ENCODE peak calls at places on chromosomes 5 and 9, in six cellular contexts. J is GM12891, Z is HL-60, R is upper lobe of left lung, F is GM12878, E is HCT116. G is an unnamed sample.

GRCh38 chr5:139911425-139912120 is 116.0 kb downstream of the PSD2 start:
- DNase-seq in F (no peak), R (no peak), Z (no peak), E (no peak), J (no peak), G (peak)

GRCh38 chr5:167489202-167489601 is 802.2 kb upstream of the WWC1 start:
- DNase-seq in R (no peak), Z (no peak), E (no peak), F (no peak), J (no peak), G (no peak)

GRCh38 chr5:146051678-146052077 is 53.7 kb downstream of the PLAC8L1 start:
- DNase-seq in E (no peak), Z (no peak), F (no peak), R (no peak), J (no peak), G (no peak)

GRCh38 chr9:93576296-93577044 is at the start of gene PHF2:
- DNase-seq in R (peak), Z (no peak), F (no peak), E (no peak), J (peak), G (no peak)

GRCh38 chr9:130366888-130367550 is 77.7 kb upstream of the ASS1 start:
- DNase-seq in E (no peak), Z (no peak), F (no peak), R (no peak), J (no peak), G (no peak)

GRCh38 chr9:93675336-93676150 is 99.2 kb downstream of the PHF2 start:
- DNase-seq in F (no peak), R (no peak), J (no peak), E (no peak), Z (no peak), G (no peak)

GRCh38 chr9:107969727-107970126 is 480.2 kb upstream of the KLF4 start:
- DNase-seq in J (no peak), R (no peak), F (no peak), E (no peak), Z (no peak), G (no peak)

GRCh38 chr9:112120471-112120925 is 54.6 kb downstream of the SUSD1 start:
- DNase-seq in R (no peak), F (no peak), E (no peak), Z (no peak), J (no peak), G (no peak)

GRCh38 chr9:36720043-36720442 is 147.3 kb downstream of the MELK start:
- DNase-seq in Z (no peak), E (no peak), R (no peak), F (no peak), J (no peak), G (no peak)

GRCh38 chr9:107190031-107190935 is 92.8 kb upstream of the RAD23B start:
- DNase-seq in J (no peak), Z (no peak), E (no peak), F (no peak), R (no peak), G (no peak)

GRCh38 chr5:142722896-142723295 is 37.0 kb upstream of the FGF1 start:
- DNase-seq in J (no peak), R (no peak), Z (no peak), F (no peak), E (no peak), G (no peak)

GRCh38 chr5:176619203-176619568 is 9.2 kb upstream of the GPRIN1 start:
- DNase-seq in R (peak), E (peak), F (no peak), Z (no peak), J (peak), G (no peak)

GRCh38 chr5:107526263-107526937 is 144.3 kb downstream of the EFNA5 start:
- DNase-seq in J (no peak), Z (no peak), F (no peak), R (no peak), E (no peak), G (no peak)

GRCh38 chr9:108850293-108850897 is 5.4 kb downstream of the ACTL7B start:
- DNase-seq in J (no peak), Z (no peak), R (no peak), F (no peak), E (peak), G (no peak)

GRCh38 chr5:80134879-80135278 is 99.7 kb downstream of the THBS4 start:
- DNase-seq in J (no peak), R (no peak), E (no peak), F (no peak), Z (no peak), G (no peak)

GRCh38 chr5:146883496-146883895 is 4.9 kb upstream of the PPP2R2B start:
- DNase-seq in E (no peak), Z (no peak), R (no peak), J (no peak), F (no peak), G (no peak)

GRCh38 chr5:74634611-74635286 is 5.8 kb downstream of the ENC1 start:
- DNase-seq in F (no peak), J (no peak), Z (no peak), R (no peak), E (no peak), G (no peak)

GRCh38 chr5:74638776-74639537 is 1.6 kb downstream of the ENC1 start:
- DNase-seq in F (peak), E (no peak), J (no peak), Z (no peak), R (no peak), G (no peak)

GRCh38 chr5:74633710-74634109 is 6.8 kb downstream of the ENC1 start:
- DNase-seq in F (no peak), J (no peak), R (no peak), E (no peak), Z (no peak), G (no peak)

GRCh38 chr5:74636149-74636548 is 4.4 kb downstream of the ENC1 start:
- DNase-seq in F (no peak), E (no peak), R (no peak), J (no peak), Z (no peak), G (no peak)

DNA sequence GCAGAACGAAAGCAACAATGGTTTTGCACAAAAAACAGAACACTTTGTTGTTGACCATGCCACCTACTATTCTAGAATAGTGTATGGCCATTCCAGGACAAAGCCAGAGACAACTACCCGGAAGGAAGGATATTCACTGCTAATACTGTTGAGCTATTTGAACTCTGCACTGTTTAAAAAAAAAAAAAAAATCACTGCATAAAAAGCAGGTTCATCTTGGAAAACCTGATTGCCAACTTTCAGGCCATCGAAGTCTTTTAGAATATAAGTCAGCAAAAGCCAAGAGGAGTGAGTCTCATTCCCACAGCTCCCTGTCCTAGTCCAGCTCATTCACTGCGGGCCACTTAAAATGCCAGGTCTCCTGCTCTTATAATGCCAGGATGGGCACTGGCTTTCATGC is 4.0 kb downstream of the ENC1 start:
- DNase-seq in E (no peak), J (no peak), Z (no peak), R (no peak), F (no peak), G (no peak)
- TF ChIP-seq POLR2AphosphoS5 in E (no peak), J (no peak), Z (no peak), R (no peak), F (no peak), G (no peak)

GRCh38 chr5:179779826-179780225 is 14.0 kb upstream of the LTC4S start:
- DNase-seq in Z (no peak), E (no peak), J (no peak), F (no peak), R (no peak), G (no peak)

GRCh38 chr5:179778591-179778990 is 15.2 kb upstream of the LTC4S start:
- DNase-seq in R (no peak), Z (no peak), J (no peak), E (no peak), F (no peak), G (no peak)

GRCh38 chr5:179777456-179777855 is 16.3 kb upstream of the LTC4S start:
- DNase-seq in J (no peak), R (no peak), E (no peak), Z (no peak), F (no peak), G (no peak)

GRCh38 chr5:179776413-179776938 is 17.3 kb upstream of the LTC4S start:
- DNase-seq in R (no peak), Z (no peak), F (no peak), J (no peak), E (no peak), G (no peak)

GRCh38 chr5:179777909-179778308 is 15.9 kb upstream of the LTC4S start:
- DNase-seq in Z (peak), R (no peak), J (no peak), E (no peak), F (no peak), G (no peak)
- TF ChIP-seq POLR2AphosphoS5 in Z (peak), R (no peak), J (no peak), E (no peak), F (no peak), G (no peak)

DNA sequence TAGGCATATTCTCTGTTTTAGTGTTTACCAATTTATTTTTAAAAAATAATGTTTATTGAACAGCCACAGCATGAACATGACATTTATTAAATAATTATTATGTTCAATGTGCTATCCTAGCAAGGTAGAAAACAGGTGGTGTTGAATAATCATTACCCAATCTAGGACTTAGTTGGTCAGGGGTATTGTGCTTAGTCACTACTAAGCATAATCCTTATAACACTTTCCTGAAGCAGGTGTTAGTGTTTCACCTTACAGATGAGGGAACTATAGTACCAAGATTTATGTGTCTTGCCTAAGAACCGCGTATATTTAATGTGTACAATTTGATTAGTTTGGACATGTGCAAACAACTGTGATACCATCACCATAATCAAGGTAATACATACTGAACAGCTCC is 1387.2 kb upstream of the ACO1 start:
- DNase-seq in R (no peak), E (no peak), J (no peak), Z (no peak), F (no peak), G (no peak)
- TF ChIP-seq POLR2AphosphoS5 in R (no peak), E (no peak), J (no peak), Z (no peak), F (no peak), G (no peak)

DNA sequence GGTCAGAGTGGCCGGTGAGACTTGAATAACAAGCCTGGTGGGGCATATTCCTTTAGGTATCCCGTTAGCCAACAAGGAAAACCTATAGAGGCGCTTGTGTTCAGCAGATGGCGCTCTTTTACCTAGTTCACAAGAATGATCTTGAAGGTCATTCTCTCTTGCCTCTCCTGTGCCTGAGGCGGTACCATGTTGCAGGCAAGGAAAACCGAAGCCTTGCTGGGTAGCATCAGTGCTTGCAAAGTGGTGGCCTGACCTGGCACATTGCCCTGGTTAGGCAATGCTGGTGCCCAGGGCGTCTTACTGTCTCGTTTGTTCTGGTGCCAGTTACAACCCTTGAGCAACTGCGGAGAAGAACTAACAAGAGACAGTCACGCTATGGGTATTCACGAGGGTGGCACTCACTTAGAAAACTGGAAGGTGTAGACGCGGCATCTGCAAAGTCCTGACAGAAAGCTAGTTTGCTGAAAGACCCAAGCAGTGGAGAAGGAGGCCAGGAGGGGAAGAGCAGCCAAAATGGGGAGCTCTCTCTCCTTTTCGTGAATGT is 56.7 kb downstream of the AOPEP start:
- DNase-seq in F (peak), Z (peak), R (no peak), E (peak), J (no peak), G (peak)
- TF ChIP-seq POLR2AphosphoS5 in F (no peak), Z (no peak), R (peak), E (peak), J (no peak), G (peak)

GRCh38 chr5:51465165-51465564 is 81.9 kb downstream of the ISL1 start:
- DNase-seq in R (no peak), E (no peak), Z (no peak), J (no peak), F (no peak), G (no peak)
- TF ChIP-seq POLR2AphosphoS5 in R (no peak), E (no peak), Z (no peak), J (no peak), F (no peak), G (no peak)

GRCh38 chr9:32335127-32335526 is 49.3 kb upstream of the ACO1 start:
- DNase-seq in J (no peak), F (no peak), R (no peak), E (no peak), Z (no peak), G (no peak)
- TF ChIP-seq POLR2AphosphoS5 in J (no peak), F (no peak), R (no peak), E (no peak), Z (no peak), G (no peak)

DNA sequence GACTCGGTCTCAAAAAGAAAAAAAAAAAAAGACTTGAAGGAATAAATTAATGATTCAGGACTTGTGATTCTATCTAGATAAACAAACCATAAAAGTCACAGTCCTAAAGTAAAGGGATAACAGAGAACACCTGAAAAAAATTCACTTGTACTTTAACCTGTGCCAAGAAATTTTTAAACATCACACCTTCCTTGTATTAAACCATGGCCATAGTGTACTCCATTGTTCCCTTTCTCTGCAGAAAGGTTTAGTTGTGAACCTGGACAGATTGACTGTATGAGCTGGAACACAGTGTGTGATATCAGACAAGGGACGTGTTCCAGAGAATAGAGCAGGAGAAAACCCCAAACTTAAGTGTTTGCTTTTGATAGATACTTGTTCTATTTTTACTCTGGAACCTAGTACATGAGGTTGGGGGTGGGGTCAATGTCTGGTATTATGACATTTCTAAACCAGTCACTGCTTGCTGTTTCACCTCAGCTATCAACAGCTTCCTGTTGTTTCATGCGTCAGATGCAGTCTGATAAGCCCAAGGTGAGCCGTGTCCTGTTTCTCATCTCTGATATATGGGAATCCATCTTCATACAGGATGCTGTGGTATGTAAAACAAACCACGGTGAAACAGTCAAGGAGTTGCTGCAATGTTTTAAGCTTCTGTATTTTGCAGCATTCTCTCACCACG is 62.5 kb upstream of the ITGA1 start:
- DNase-seq in J (no peak), R (no peak), F (no peak), Z (peak), E (no peak), G (no peak)
- TF ChIP-seq POLR2AphosphoS5 in J (no peak), R (peak), F (no peak), Z (peak), E (no peak), G (no peak)

DNA sequence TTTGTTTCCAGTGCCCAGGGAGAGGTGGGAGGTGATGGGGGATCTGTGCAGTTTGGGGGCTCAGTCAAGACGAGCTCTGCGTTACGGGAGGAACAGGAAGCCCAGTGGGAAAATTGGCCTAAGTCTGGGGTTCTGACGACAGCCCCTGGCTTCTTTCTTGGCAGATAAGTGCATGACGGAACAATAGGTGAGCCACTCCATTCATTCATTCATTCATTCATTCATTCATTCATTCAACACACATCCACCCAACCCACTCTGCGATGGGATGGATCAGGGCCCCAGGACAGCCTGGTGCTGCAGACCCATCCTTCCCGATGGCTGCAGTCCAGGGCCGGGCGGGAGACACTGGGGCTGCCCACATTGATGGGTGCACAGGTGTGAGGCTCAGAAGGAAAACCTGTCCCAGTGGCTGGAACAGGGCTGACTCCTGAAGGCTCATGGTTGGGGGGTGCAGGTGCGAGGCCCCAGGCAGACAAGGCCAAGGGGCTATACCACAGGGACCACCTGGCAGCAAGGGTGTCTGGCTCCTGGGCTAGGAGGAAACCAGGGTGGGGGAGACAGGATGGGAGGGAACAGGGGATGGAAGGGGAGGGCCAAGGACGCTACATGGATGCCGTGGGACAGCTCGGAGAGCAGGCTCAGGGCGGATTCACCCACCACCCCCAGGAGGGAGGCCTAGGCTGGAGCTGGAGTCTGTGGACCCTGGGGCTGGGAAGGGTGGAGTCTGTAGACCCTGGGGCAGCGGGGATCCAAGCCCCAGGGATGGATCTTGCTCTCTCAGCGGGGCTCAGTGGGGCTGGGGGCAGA is 1.9 kb upstream of the LCNL1 start:
- DNase-seq in E (no peak), F (no peak), Z (no peak), R (peak), J (no peak), G (no peak)
- TF ChIP-seq POLR2AphosphoS5 in E (no peak), F (no peak), Z (no peak), R (no peak), J (no peak), G (no peak)

DNA sequence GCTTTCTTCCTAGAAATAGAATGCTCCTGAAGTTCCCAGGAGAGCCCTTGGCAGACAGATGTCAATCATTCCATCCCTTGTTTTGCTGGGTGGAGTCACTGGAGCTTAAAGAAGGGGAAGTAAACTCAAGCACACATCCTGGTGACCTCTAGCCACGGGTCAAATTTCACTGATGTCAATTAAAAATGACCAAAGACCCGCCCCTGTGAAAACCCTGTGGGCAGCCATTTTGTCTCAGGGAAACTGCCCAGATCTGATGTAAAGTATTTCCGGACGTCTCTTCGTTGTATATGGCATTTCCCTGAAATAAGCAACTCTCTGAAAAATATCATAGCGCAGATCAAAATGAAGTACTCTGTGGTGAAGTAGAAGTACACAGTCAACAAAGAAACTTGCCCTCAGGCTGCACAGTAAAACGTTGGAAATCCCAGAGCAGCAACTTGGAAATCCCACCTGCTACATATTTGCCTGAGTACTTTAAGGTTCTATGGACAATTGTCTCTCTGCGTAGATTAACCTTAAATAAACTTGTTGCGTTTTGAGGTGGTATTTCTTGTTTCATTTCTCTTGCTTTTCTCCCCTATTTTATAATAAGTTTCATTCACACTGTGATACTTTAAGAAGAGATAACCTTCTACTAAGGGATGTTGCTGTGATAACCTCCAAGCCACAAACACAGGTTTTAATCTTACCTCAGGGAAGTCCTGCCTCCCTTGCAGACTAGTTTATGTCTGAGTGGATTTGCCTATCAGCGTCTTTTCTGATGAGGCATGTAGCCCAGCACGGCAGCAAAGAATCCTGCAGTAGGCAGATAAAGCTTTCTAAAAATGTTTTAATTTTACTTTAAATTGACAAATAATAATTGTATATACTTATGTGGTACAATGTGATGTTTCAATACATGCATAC is 60.9 kb upstream of the PIP5K1B start:
- DNase-seq in F (peak), R (no peak), J (no peak), Z (no peak), E (no peak), G (no peak)
- TF ChIP-seq POLR2AphosphoS5 in F (no peak), R (no peak), J (no peak), Z (no peak), E (no peak), G (no peak)